ENCODE peak calls at places on chromosomes 5 and 9, in ten cellular contexts. One of them, this sample, is unnamed.

GRCh38 chr9:114606597-114607207 is 4.4 kb upstream of the TMEM268 start:
- DNase-seq in astrocyte of the spinal cord: peak
- DNase-seq in AG10803: peak
- DNase-seq in uterus: no peak
- DNase-seq in choroid plexus epithelial cell: peak
- DNase-seq in endothelial cell of umbilical vein: peak
- DNase-seq in fibroblast of pulmonary artery: peak
- DNase-seq in PC-9: no peak
- DNase-seq in body of pancreas: peak
- DNase-seq in kidney: no peak
- DNase-seq in this sample: no peak

GRCh38 chr9:125861405-125862063 is 114.4 kb downstream of the PBX3 start:
- DNase-seq in AG10803: peak
- DNase-seq in fibroblast of pulmonary artery: peak
- DNase-seq in astrocyte of the spinal cord: no peak
- DNase-seq in body of pancreas: no peak
- DNase-seq in uterus: no peak
- DNase-seq in PC-9: no peak
- DNase-seq in kidney: no peak
- DNase-seq in choroid plexus epithelial cell: no peak
- DNase-seq in endothelial cell of umbilical vein: no peak
- DNase-seq in this sample: no peak

GRCh38 chr9:27094640-27095039 is 14.4 kb upstream of the TEK start:
- DNase-seq in body of pancreas: no peak
- DNase-seq in kidney: no peak
- DNase-seq in choroid plexus epithelial cell: peak
- DNase-seq in fibroblast of pulmonary artery: peak
- DNase-seq in uterus: no peak
- DNase-seq in endothelial cell of umbilical vein: peak
- DNase-seq in AG10803: peak
- DNase-seq in astrocyte of the spinal cord: peak
- DNase-seq in PC-9: no peak
- DNase-seq in this sample: peak

GRCh38 chr9:21023861-21024260 is 7.6 kb downstream of the HACD4 start:
- DNase-seq in fibroblast of pulmonary artery: peak
- DNase-seq in PC-9: no peak
- DNase-seq in AG10803: no peak
- DNase-seq in body of pancreas: no peak
- DNase-seq in kidney: no peak
- DNase-seq in choroid plexus epithelial cell: no peak
- DNase-seq in astrocyte of the spinal cord: no peak
- DNase-seq in uterus: no peak
- DNase-seq in endothelial cell of umbilical vein: no peak
- DNase-seq in this sample: no peak

GRCh38 chr9:2639786-2640185 is 18.2 kb downstream of the VLDLR start:
- DNase-seq in AG10803: peak
- DNase-seq in uterus: no peak
- DNase-seq in kidney: no peak
- DNase-seq in endothelial cell of umbilical vein: no peak
- DNase-seq in fibroblast of pulmonary artery: no peak
- DNase-seq in PC-9: no peak
- DNase-seq in body of pancreas: no peak
- DNase-seq in choroid plexus epithelial cell: no peak
- DNase-seq in astrocyte of the spinal cord: no peak
- DNase-seq in this sample: no peak

GRCh38 chr5:115100556-115100955 is 69.2 kb downstream of the TRIM36 start:
- DNase-seq in endothelial cell of umbilical vein: no peak
- DNase-seq in body of pancreas: peak
- DNase-seq in uterus: no peak
- DNase-seq in choroid plexus epithelial cell: peak
- DNase-seq in PC-9: no peak
- DNase-seq in AG10803: peak
- DNase-seq in kidney: no peak
- DNase-seq in fibroblast of pulmonary artery: peak
- DNase-seq in astrocyte of the spinal cord: no peak
- DNase-seq in this sample: peak

GRCh38 chr5:150411245-150411979 is 1.3 kb downstream of the CD74 start:
- DNase-seq in body of pancreas: no peak
- DNase-seq in AG10803: no peak
- DNase-seq in PC-9: no peak
- DNase-seq in choroid plexus epithelial cell: peak
- DNase-seq in fibroblast of pulmonary artery: peak
- DNase-seq in astrocyte of the spinal cord: no peak
- DNase-seq in kidney: no peak
- DNase-seq in endothelial cell of umbilical vein: no peak
- DNase-seq in uterus: no peak
- DNase-seq in this sample: no peak

GRCh38 chr5:176513788-176514187 is 23.4 kb downstream of the RNF44 start:
- DNase-seq in fibroblast of pulmonary artery: no peak
- DNase-seq in choroid plexus epithelial cell: no peak
- DNase-seq in body of pancreas: no peak
- DNase-seq in uterus: no peak
- DNase-seq in endothelial cell of umbilical vein: no peak
- DNase-seq in astrocyte of the spinal cord: no peak
- DNase-seq in AG10803: no peak
- DNase-seq in kidney: peak
- DNase-seq in PC-9: no peak
- DNase-seq in this sample: no peak

GRCh38 chr5:79171846-79172245 is 60.2 kb downstream of the BHMT start:
- DNase-seq in astrocyte of the spinal cord: no peak
- DNase-seq in endothelial cell of umbilical vein: no peak
- DNase-seq in body of pancreas: no peak
- DNase-seq in PC-9: no peak
- DNase-seq in choroid plexus epithelial cell: no peak
- DNase-seq in fibroblast of pulmonary artery: no peak
- DNase-seq in uterus: no peak
- DNase-seq in kidney: no peak
- DNase-seq in AG10803: no peak
- DNase-seq in this sample: no peak

GRCh38 chr5:53922508-53923498 is 362.4 kb downstream of the NDUFS4 start:
- DNase-seq in fibroblast of pulmonary artery: no peak
- DNase-seq in body of pancreas: no peak
- DNase-seq in astrocyte of the spinal cord: no peak
- DNase-seq in PC-9: no peak
- DNase-seq in choroid plexus epithelial cell: no peak
- DNase-seq in AG10803: no peak
- DNase-seq in kidney: no peak
- DNase-seq in uterus: no peak
- DNase-seq in endothelial cell of umbilical vein: no peak
- DNase-seq in this sample: no peak

GRCh38 chr5:178232124-178232919 is at the start of gene PHYKPL:
- DNase-seq in endothelial cell of umbilical vein: peak
- DNase-seq in body of pancreas: peak
- DNase-seq in astrocyte of the spinal cord: peak
- DNase-seq in choroid plexus epithelial cell: peak
- DNase-seq in kidney: peak
- DNase-seq in PC-9: peak
- DNase-seq in fibroblast of pulmonary artery: peak
- DNase-seq in AG10803: peak
- DNase-seq in uterus: peak
- DNase-seq in this sample: peak

DNA sequence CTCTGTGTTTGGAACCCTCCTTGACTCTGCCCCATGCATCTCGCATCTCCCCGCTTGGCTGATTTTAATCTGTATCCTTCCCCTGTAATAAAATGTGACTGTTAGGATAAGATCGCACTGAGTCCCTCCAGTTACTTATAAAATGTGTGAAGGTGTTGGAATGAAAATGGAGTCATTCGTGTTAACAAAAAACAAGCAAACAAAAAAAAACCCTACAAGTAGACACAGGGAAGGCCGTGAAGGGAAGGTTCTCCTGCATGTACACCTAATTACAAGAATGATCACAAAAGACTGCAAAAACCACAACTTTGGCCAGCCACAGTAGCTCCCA is 14.2 kb upstream of the VDAC1 start:
- DNase-seq in body of pancreas: no peak
- DNase-seq in fibroblast of pulmonary artery: no peak
- DNase-seq in uterus: no peak
- DNase-seq in endothelial cell of umbilical vein: no peak
- DNase-seq in choroid plexus epithelial cell: no peak
- DNase-seq in kidney: no peak
- DNase-seq in astrocyte of the spinal cord: no peak
- DNase-seq in AG10803: no peak
- DNase-seq in PC-9: no peak
- DNase-seq in this sample: no peak
- TF ChIP-seq CTCF in body of pancreas: no peak
- TF ChIP-seq CTCF in fibroblast of pulmonary artery: no peak
- TF ChIP-seq CTCF in uterus: no peak
- TF ChIP-seq CTCF in endothelial cell of umbilical vein: no peak
- TF ChIP-seq CTCF in choroid plexus epithelial cell: no peak
- TF ChIP-seq CTCF in kidney: no peak
- TF ChIP-seq CTCF in astrocyte of the spinal cord: no peak
- TF ChIP-seq CTCF in AG10803: no peak
- TF ChIP-seq CTCF in PC-9: no peak
- TF ChIP-seq CTCF in this sample: no peak

GRCh38 chr5:142312399-142312798 is 12.4 kb downstream of the SPRY4 start:
- DNase-seq in fibroblast of pulmonary artery: no peak
- DNase-seq in uterus: no peak
- DNase-seq in PC-9: no peak
- DNase-seq in kidney: no peak
- DNase-seq in body of pancreas: no peak
- DNase-seq in choroid plexus epithelial cell: no peak
- DNase-seq in astrocyte of the spinal cord: no peak
- DNase-seq in AG10803: no peak
- DNase-seq in endothelial cell of umbilical vein: no peak
- DNase-seq in this sample: no peak
- H3K4me3 ChIP-seq in fibroblast of pulmonary artery: no peak
- H3K4me3 ChIP-seq in uterus: no peak
- H3K4me3 ChIP-seq in PC-9: no peak
- H3K4me3 ChIP-seq in kidney: no peak
- H3K4me3 ChIP-seq in body of pancreas: no peak
- H3K4me3 ChIP-seq in choroid plexus epithelial cell: no peak
- H3K4me3 ChIP-seq in astrocyte of the spinal cord: no peak
- H3K4me3 ChIP-seq in AG10803: no peak
- H3K4me3 ChIP-seq in endothelial cell of umbilical vein: no peak
- H3K4me3 ChIP-seq in this sample: no peak

GRCh38 chr9:86893811-86894490 is 53.4 kb downstream of the GAS1 start:
- DNase-seq in choroid plexus epithelial cell: no peak
- DNase-seq in astrocyte of the spinal cord: no peak
- DNase-seq in body of pancreas: peak
- DNase-seq in AG10803: peak
- DNase-seq in kidney: no peak
- DNase-seq in fibroblast of pulmonary artery: no peak
- DNase-seq in PC-9: no peak
- DNase-seq in endothelial cell of umbilical vein: no peak
- DNase-seq in uterus: no peak
- DNase-seq in this sample: no peak
- TF ChIP-seq CTCF in choroid plexus epithelial cell: peak
- TF ChIP-seq CTCF in astrocyte of the spinal cord: peak
- TF ChIP-seq CTCF in body of pancreas: peak
- TF ChIP-seq CTCF in AG10803: peak
- TF ChIP-seq CTCF in kidney: no peak
- TF ChIP-seq CTCF in fibroblast of pulmonary artery: no peak
- TF ChIP-seq CTCF in PC-9: no peak
- TF ChIP-seq CTCF in endothelial cell of umbilical vein: no peak
- TF ChIP-seq CTCF in uterus: no peak
- TF ChIP-seq CTCF in this sample: no peak

DNA sequence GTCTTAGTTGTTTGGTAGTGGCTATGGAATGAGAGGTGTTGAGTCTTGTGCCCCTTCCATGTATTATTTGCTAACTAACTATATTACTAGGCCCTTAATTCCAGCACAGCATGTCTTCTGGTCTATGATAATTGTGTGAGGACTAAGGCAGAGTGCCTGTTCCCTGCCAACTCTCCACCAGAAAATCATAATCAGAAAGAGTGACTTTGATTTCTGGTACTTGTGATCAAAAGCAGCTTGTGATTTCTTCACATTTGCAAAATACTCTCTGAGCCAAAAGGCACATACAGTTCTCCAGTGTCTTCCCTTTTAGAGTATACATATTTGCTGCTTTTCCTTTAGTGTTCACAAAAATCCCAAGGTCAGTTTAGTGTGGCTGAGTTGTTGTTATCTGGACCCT is 229.9 kb downstream of the GNA14 start:
- DNase-seq in AG10803: no peak
- DNase-seq in PC-9: no peak
- DNase-seq in kidney: no peak
- DNase-seq in uterus: no peak
- DNase-seq in body of pancreas: no peak
- DNase-seq in choroid plexus epithelial cell: peak
- DNase-seq in endothelial cell of umbilical vein: no peak
- DNase-seq in fibroblast of pulmonary artery: no peak
- DNase-seq in astrocyte of the spinal cord: no peak
- DNase-seq in this sample: no peak
- H3K4me3 ChIP-seq in AG10803: no peak
- H3K4me3 ChIP-seq in PC-9: no peak
- H3K4me3 ChIP-seq in kidney: no peak
- H3K4me3 ChIP-seq in uterus: no peak
- H3K4me3 ChIP-seq in body of pancreas: no peak
- H3K4me3 ChIP-seq in choroid plexus epithelial cell: no peak
- H3K4me3 ChIP-seq in endothelial cell of umbilical vein: no peak
- H3K4me3 ChIP-seq in fibroblast of pulmonary artery: no peak
- H3K4me3 ChIP-seq in astrocyte of the spinal cord: no peak
- H3K4me3 ChIP-seq in this sample: no peak

DNA sequence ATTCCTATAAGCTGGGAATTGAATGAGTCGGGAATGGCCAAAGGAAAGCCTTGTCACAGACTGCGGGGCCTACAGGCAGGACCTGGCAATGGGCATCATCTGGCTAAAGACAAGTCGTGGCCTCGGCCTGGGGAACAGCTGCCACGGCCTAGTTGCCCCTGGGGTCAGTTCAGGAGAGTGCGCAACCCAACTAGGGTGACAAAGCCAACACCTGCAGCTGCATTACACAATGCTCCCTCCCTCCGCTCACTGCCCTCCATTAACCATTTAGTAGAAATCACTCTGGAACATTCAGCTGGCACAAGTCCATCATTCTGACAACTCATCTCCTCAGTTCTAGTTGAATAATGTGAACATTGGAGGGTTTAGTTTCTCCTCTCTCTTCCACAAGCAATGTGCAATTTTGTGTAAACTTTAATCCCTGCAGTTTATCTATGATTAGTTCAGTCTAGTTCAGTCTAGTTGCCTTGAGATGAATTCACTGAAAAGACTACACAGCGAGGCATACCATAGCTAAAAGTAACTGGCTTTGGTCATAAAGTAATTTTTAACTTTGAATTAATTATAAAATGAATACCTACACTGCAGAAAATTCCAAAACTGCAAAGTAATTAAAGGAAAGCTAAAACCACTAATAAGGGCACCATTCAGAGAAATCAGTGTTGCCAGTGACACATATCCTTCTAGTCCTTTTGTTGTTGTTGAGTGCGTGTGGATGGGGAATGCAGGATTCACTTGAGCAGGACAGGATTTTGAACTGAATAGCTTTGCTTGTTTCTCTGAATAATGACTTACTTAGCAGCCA is 5.1 kb downstream of the GLDC start:
- DNase-seq in uterus: no peak
- DNase-seq in body of pancreas: no peak
- DNase-seq in kidney: peak
- DNase-seq in endothelial cell of umbilical vein: no peak
- DNase-seq in fibroblast of pulmonary artery: no peak
- DNase-seq in choroid plexus epithelial cell: no peak
- DNase-seq in AG10803: no peak
- DNase-seq in astrocyte of the spinal cord: no peak
- DNase-seq in PC-9: no peak
- DNase-seq in this sample: no peak
- TF ChIP-seq CTCF in uterus: no peak
- TF ChIP-seq CTCF in body of pancreas: no peak
- TF ChIP-seq CTCF in kidney: no peak
- TF ChIP-seq CTCF in endothelial cell of umbilical vein: no peak
- TF ChIP-seq CTCF in fibroblast of pulmonary artery: no peak
- TF ChIP-seq CTCF in choroid plexus epithelial cell: no peak
- TF ChIP-seq CTCF in AG10803: no peak
- TF ChIP-seq CTCF in astrocyte of the spinal cord: no peak
- TF ChIP-seq CTCF in PC-9: no peak
- TF ChIP-seq CTCF in this sample: no peak

GRCh38 chr5:159330131-159330530 is at the start of gene IL12B:
- DNase-seq in uterus: no peak
- DNase-seq in body of pancreas: no peak
- DNase-seq in endothelial cell of umbilical vein: no peak
- DNase-seq in fibroblast of pulmonary artery: peak
- DNase-seq in astrocyte of the spinal cord: peak
- DNase-seq in kidney: no peak
- DNase-seq in AG10803: peak
- DNase-seq in choroid plexus epithelial cell: no peak
- DNase-seq in PC-9: no peak
- DNase-seq in this sample: peak
- H3K4me3 ChIP-seq in uterus: no peak
- H3K4me3 ChIP-seq in body of pancreas: no peak
- H3K4me3 ChIP-seq in endothelial cell of umbilical vein: no peak
- H3K4me3 ChIP-seq in fibroblast of pulmonary artery: peak
- H3K4me3 ChIP-seq in astrocyte of the spinal cord: peak
- H3K4me3 ChIP-seq in kidney: peak
- H3K4me3 ChIP-seq in AG10803: peak
- H3K4me3 ChIP-seq in choroid plexus epithelial cell: peak
- H3K4me3 ChIP-seq in PC-9: peak
- H3K4me3 ChIP-seq in this sample: peak